ENCODE peak calls at places on chromosome 20, in four cellular contexts. One of them, this sample, is unnamed.

GRCh38 chr20:41830702-41831101 is 212.5 kb upstream of the CHD6 start:
- DNase-seq in K562: no peak
- DNase-seq in H1: no peak
- DNase-seq in HepG2: no peak
- DNase-seq in this sample: no peak

GRCh38 chr20:6704132-6704861 is 63.2 kb upstream of the BMP2 start:
- DNase-seq in K562: no peak
- DNase-seq in H1: no peak
- DNase-seq in HepG2: peak
- DNase-seq in this sample: no peak

GRCh38 chr20:57828696-57829095 is 118.9 kb upstream of the PMEPA1 start:
- DNase-seq in K562: no peak
- DNase-seq in H1: no peak
- DNase-seq in HepG2: no peak
- DNase-seq in this sample: no peak

GRCh38 chr20:44302026-44302669 is 8.9 kb downstream of the FITM2 start:
- DNase-seq in K562: no peak
- DNase-seq in H1: no peak
- DNase-seq in HepG2: peak
- DNase-seq in this sample: no peak

GRCh38 chr20:45828589-45828988 is 1.5 kb upstream of the TNNC2 start:
- DNase-seq in K562: no peak
- DNase-seq in H1: no peak
- DNase-seq in HepG2: no peak
- DNase-seq in this sample: no peak

GRCh38 chr20:32870489-32870888 is 11.8 kb downstream of the EFCAB8 start:
- DNase-seq in K562: no peak
- DNase-seq in H1: no peak
- DNase-seq in HepG2: no peak
- DNase-seq in this sample: no peak

GRCh38 chr20:44750081-44750805 is 4.6 kb downstream of the KCNK15 start:
- DNase-seq in K562: peak
- DNase-seq in H1: peak
- DNase-seq in HepG2: no peak
- DNase-seq in this sample: no peak

GRCh38 chr20:59850018-59850641 is 83.3 kb downstream of the SYCP2 start:
- DNase-seq in K562: peak
- DNase-seq in H1: no peak
- DNase-seq in HepG2: peak
- DNase-seq in this sample: peak

GRCh38 chr20:62002882-62003480 is 62.7 kb downstream of the TAF4 start:
- DNase-seq in K562: no peak
- DNase-seq in H1: no peak
- DNase-seq in HepG2: peak
- DNase-seq in this sample: no peak

GRCh38 chr20:57480444-57481152 is 44.3 kb downstream of the CTCFL start:
- DNase-seq in K562: no peak
- DNase-seq in H1: no peak
- DNase-seq in HepG2: no peak
- DNase-seq in this sample: peak

GRCh38 chr20:59020938-59021551 is 1.8 kb downstream of the TUBB1 start:
- DNase-seq in K562: peak
- DNase-seq in H1: no peak
- DNase-seq in HepG2: no peak
- DNase-seq in this sample: no peak

GRCh38 chr20:57440678-57441509 is 49.7 kb downstream of the RBM38 start:
- DNase-seq in K562: no peak
- DNase-seq in H1: no peak
- DNase-seq in HepG2: no peak
- DNase-seq in this sample: no peak

GRCh38 chr20:34643919-34644318 is 33.0 kb downstream of the PIGU start:
- DNase-seq in K562: no peak
- DNase-seq in H1: no peak
- DNase-seq in HepG2: no peak
- DNase-seq in this sample: no peak

GRCh38 chr20:8778387-8778786 is 290.5 kb upstream of the PLCB4 start:
- DNase-seq in K562: no peak
- DNase-seq in H1: no peak
- DNase-seq in HepG2: no peak
- DNase-seq in this sample: no peak

DNA sequence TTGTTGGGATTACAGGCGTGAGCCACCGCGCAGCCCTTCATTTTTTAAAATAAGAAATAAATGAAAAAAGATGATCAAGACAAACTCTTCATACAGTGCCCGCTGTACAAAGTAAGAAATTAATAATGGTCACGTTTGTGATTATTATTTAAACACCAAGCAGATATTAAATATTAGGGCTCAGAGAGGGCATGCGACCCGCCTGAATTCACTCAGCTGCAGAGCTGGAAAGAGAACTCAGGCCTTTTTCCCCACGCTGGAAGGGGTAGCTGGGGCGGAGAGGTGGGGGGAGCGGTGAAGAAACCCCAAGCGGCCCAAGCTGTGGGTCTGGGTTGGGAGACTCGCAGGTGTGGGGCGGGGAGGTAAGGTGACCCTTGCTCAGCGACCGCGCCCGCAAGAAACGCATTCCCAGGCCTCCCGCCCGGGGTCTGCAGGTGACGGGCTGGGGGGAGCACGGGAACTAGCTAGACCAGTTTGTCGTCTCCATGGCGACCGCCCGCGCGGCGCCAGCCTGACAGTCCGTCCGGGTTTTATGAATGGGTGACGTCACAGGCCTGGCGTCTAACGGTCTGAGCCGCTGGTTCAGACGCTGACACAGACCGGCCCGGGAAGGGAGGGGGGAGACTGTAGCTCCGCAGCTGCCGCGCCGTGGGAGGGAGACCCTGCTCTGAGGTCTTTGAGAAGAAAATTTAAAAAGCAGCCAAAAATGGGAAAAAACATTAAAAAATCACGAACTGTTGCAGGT is 1.1 kb upstream of the ID1 start:
- DNase-seq in K562: peak
- DNase-seq in H1: peak
- DNase-seq in HepG2: peak
- DNase-seq in this sample: peak
- TF ChIP-seq EP300 in K562: peak
- TF ChIP-seq EP300 in H1: peak
- TF ChIP-seq EP300 in HepG2: peak
- TF ChIP-seq EP300 in this sample: no peak

GRCh38 chr20:21309678-21310467 is 6.7 kb downstream of the XRN2 start:
- DNase-seq in K562: no peak
- DNase-seq in H1: no peak
- DNase-seq in HepG2: no peak
- DNase-seq in this sample: no peak

GRCh38 chr20:21312813-21313471 is 9.8 kb downstream of the XRN2 start:
- DNase-seq in K562: no peak
- DNase-seq in H1: no peak
- DNase-seq in HepG2: no peak
- DNase-seq in this sample: no peak

GRCh38 chr20:21315138-21315537 is 12.0 kb downstream of the XRN2 start:
- DNase-seq in K562: no peak
- DNase-seq in H1: no peak
- DNase-seq in HepG2: no peak
- DNase-seq in this sample: no peak
- TF ChIP-seq SP1 in K562: no peak
- TF ChIP-seq SP1 in H1: no peak
- TF ChIP-seq SP1 in HepG2: no peak
- TF ChIP-seq SP1 in this sample: no peak

GRCh38 chr20:31685853-31686641 is 36.6 kb downstream of the BCL2L1 start:
- DNase-seq in K562: no peak
- DNase-seq in H1: no peak
- DNase-seq in HepG2: no peak
- DNase-seq in this sample: no peak
- TF ChIP-seq EP300 in K562: no peak
- TF ChIP-seq EP300 in H1: no peak
- TF ChIP-seq EP300 in HepG2: no peak
- TF ChIP-seq EP300 in this sample: no peak

DNA sequence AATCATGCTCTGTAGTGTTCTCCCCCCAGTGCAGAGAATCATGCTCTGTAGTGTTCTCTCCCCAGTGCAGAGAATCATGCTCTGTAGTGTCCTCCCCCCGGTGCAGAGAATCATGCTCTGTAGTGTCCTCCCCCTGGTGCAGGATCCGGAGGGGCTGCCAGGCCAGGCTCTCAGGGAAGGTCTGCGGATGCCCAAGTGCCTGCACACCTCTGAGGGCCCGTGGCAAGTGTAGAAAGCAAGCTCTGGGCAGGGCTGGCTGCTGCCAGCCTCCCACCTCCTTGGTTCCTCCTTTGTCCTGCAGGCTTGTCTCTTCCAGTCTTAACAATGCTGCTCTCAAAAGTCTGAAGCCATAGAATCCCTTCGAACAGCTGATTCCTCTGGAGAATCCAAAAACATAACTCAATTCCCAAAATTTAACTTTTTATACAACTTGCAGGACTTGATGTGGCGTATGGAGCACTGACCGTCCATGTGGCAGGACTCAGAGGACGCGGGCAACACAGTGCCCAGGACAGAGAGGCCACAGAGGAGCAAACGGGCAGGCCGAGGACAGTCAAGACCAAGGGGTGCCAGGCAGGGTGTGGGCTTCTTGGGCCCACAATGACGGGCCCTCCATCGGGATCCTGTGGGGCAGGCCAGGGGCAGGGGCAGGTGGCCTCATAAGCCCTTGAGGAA is 44.6 kb upstream of the BHLHE23 start:
- DNase-seq in K562: no peak
- DNase-seq in H1: no peak
- DNase-seq in HepG2: no peak
- DNase-seq in this sample: no peak
- TF ChIP-seq SP1 in K562: no peak
- TF ChIP-seq SP1 in H1: no peak
- TF ChIP-seq SP1 in HepG2: no peak
- TF ChIP-seq SP1 in this sample: no peak

DNA sequence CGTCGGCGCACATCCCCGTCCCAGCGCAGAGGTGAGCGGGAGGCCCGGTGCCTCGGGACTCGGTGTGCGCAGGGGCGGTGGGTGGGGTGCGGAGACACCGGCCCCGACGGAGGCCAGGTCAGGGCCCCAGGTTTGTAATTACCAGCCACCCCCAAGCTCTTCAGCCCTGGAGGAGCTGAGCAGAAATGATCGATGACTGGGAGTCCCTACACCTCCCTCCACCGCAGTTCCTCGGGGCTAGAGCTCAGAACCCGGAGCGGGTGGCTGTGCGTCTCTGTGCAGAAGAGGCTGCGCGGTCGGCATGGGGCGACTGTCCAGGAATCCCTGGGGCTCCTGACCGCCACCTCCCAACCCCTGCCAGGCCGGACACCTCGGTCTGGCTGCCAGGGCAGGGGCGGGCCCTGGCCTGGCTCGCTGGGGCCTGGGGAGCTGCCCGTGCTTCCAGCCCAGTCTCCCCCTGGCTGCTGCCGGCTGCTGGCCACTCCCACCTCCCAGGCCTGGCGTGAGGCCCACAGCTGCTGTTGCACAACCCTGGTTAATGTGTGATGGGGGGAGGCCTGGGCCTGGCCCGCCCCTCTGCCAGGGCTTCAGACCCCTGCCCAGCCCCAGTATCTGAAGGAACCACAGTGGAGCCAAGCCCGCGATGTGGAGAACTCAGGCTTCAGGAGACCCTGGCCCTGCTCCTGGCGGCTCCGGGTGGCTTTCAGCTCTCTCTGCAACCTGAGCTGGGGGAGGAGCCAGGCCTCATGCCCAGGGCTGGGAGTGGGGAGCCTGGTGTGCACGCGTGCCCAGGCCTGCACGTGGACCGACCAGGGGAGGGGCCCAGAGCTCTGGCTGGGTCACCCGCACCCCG is 1.2 kb downstream of the SLC2A4RG start:
- DNase-seq in K562: peak
- DNase-seq in H1: peak
- DNase-seq in HepG2: peak
- DNase-seq in this sample: no peak
- TF ChIP-seq EP300 in K562: no peak
- TF ChIP-seq EP300 in H1: no peak
- TF ChIP-seq EP300 in HepG2: peak
- TF ChIP-seq EP300 in this sample: no peak

DNA sequence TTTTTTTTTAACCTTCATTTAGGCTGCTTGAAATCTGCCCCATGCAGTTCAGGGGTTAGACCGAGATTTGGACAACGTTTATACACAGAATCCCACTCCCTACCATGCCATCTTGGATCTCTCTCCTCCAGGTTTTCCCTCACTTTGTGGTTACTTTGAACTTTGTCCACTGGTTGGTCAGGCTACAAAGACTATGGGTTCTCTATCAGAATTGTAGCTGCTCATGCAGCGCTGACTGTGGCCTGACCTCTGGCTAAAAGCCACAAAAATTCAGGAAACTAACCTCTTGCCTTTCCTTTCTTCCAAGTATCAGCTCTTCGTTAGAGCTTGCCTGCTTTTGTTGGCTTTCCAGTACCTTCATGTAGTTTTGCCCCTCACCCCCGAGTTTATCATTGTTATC is 44.9 kb upstream of the KCNG1 start:
- DNase-seq in K562: no peak
- DNase-seq in H1: no peak
- DNase-seq in HepG2: no peak
- DNase-seq in this sample: no peak
- TF ChIP-seq SP1 in K562: no peak
- TF ChIP-seq SP1 in H1: no peak
- TF ChIP-seq SP1 in HepG2: no peak
- TF ChIP-seq SP1 in this sample: no peak

DNA sequence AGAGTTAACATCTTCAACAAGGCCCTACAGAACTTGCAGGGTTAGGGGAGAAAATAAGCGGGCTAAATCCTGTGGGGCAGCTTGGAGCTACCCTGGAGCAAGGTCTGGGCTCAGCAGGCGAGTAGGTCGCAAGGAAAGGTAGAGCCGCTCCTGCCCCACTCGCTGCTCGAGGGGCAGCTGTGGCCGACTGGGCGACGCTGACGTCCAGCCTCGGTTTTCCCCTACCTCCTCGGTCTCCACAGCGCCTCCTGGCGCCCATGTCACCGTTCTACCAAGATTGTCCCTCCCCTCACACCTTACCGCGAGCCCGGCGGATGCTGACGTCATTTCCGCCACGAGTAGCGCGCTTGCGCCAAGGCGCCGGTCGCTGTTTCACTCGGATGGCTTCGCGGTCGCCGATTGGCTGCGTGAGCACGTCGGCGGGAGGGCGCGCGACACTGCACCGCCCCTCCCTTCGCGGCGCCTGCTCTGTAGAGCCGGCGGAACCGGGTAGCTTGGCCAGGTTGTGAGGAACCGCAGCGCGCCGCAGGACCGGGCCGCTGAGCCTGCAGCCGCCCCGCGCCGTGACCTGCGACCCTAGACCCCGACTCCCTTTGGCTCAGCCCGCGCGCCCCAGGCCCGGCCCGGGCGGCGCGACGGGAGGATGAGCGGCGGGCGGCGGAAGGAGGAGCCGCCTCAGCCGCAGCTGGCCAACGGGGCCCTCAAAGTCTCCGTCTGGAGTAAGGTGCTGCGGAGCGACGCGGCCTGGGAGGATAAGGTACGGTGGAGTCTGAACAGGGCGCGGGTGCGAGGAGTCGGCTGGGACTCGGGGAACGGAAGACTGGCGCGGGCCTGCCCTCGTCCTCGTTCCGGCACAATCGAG is at the start of gene RAB5IF:
- DNase-seq in K562: peak
- DNase-seq in H1: peak
- DNase-seq in HepG2: peak
- DNase-seq in this sample: peak
- TF ChIP-seq EP300 in K562: peak
- TF ChIP-seq EP300 in H1: no peak
- TF ChIP-seq EP300 in HepG2: peak
- TF ChIP-seq EP300 in this sample: peak

This sample was measured in GM12878.